ENCODE peak calls at places on chromosomes 11 and 22, in four cellular contexts. One of them, this sample, is unnamed.

GRCh38 chr11:2445948-2446551 is 1.2 kb downstream of the KCNQ1 start:
- DNase-seq in GM23248: no peak
- DNase-seq in GM23338: peak; percentile 13
- DNase-seq in MM.1S: no peak
- DNase-seq in this sample: no peak

GRCh38 chr22:35390933-35391332 is 9.0 kb upstream of the MCM5 start:
- DNase-seq in GM23248: no peak
- DNase-seq in GM23338: no peak
- DNase-seq in MM.1S: no peak
- DNase-seq in this sample: no peak

GRCh38 chr11:100152751-100153150 is 534.3 kb upstream of the ARHGAP42 start:
- DNase-seq in GM23248: no peak
- DNase-seq in GM23338: no peak
- DNase-seq in MM.1S: no peak
- DNase-seq in this sample: no peak

GRCh38 chr22:18000441-18001039 is 23.8 kb downstream of the MICAL3 start:
- DNase-seq in GM23248: peak; percentile 54
- DNase-seq in GM23338: peak; percentile 72
- DNase-seq in MM.1S: no peak
- DNase-seq in this sample: no peak

GRCh38 chr11:125871391-125872137 is 15.9 kb upstream of the HYLS1 start:
- DNase-seq in GM23248: peak; percentile 66
- DNase-seq in GM23338: peak; percentile 86
- DNase-seq in MM.1S: peak; percentile 40
- DNase-seq in this sample: peak; percentile 22

GRCh38 chr11:43937434-43938411 is 4.7 kb upstream of the C11orf96 start:
- DNase-seq in GM23248: peak; percentile 83
- DNase-seq in GM23338: no peak
- DNase-seq in MM.1S: no peak
- DNase-seq in this sample: peak; percentile 51

GRCh38 chr11:37770145-37770544 is 1172.1 kb upstream of the RAG2 start:
- DNase-seq in GM23248: no peak
- DNase-seq in GM23338: no peak
- DNase-seq in MM.1S: no peak
- DNase-seq in this sample: peak; percentile 9

GRCh38 chr11:121024989-121025388 is 1.1 kb downstream of the TBCEL start:
- DNase-seq in GM23248: peak; percentile 83
- DNase-seq in GM23338: peak; percentile 29
- DNase-seq in MM.1S: no peak
- DNase-seq in this sample: peak; percentile 31

GRCh38 chr11:12968836-12969235 is 40.3 kb upstream of the RASSF10 start:
- DNase-seq in GM23248: no peak
- DNase-seq in GM23338: no peak
- DNase-seq in MM.1S: no peak
- DNase-seq in this sample: no peak

GRCh38 chr22:49349181-49349835 is 478.4 kb downstream of the BRD1 start:
- DNase-seq in GM23248: no peak
- DNase-seq in GM23338: no peak
- DNase-seq in MM.1S: no peak
- DNase-seq in this sample: no peak

GRCh38 chr11:43580735-43581369 is 99.7 kb upstream of the HSD17B12 start:
- DNase-seq in GM23248: peak; percentile 81
- DNase-seq in GM23338: peak; percentile 70
- DNase-seq in MM.1S: no peak
- DNase-seq in this sample: peak; percentile 18

GRCh38 chr22:42780070-42780540 is 59.4 kb upstream of the A4GALT start:
- DNase-seq in GM23248: peak; percentile 84
- DNase-seq in GM23338: peak; percentile 97
- DNase-seq in MM.1S: peak; percentile 74
- DNase-seq in this sample: peak; percentile 98

GRCh38 chr11:12288212-12288933 is 89.0 kb upstream of the PARVA start:
- DNase-seq in GM23248: peak; percentile 97
- DNase-seq in GM23338: peak; percentile 96
- DNase-seq in MM.1S: peak; percentile 54
- DNase-seq in this sample: peak; percentile 92

GRCh38 chr22:45867118-45867905 is 109.7 kb downstream of the WNT7B start:
- DNase-seq in GM23248: peak; percentile 69
- DNase-seq in GM23338: peak; percentile 72
- DNase-seq in MM.1S: no peak
- DNase-seq in this sample: no peak
- TF ChIP-seq EZH2 in GM23248: no peak
- TF ChIP-seq EZH2 in GM23338: peak; percentile 69
- TF ChIP-seq EZH2 in MM.1S: no peak
- TF ChIP-seq EZH2 in this sample: peak; percentile 98

GRCh38 chr11:126995989-126996388 is 4.6 kb downstream of the KIRREL3 start:
- DNase-seq in GM23248: no peak
- DNase-seq in GM23338: no peak
- DNase-seq in MM.1S: no peak
- DNase-seq in this sample: no peak
- H3K27me3 ChIP-seq in GM23248: no peaks in the 10 kb centered on the region
- H3K27me3 ChIP-seq in GM23338: peaks cover 32% of the 10 kb centered on the region
- H3K27me3 ChIP-seq in MM.1S: peaks cover 19% of the 10 kb centered on the region
- H3K27me3 ChIP-seq in this sample: no peaks in the 10 kb centered on the region

GRCh38 chr11:18721576-18722292 is 4.3 kb downstream of the IGSF22 start:
- DNase-seq in GM23248: peak; percentile 49
- DNase-seq in GM23338: peak; percentile 86
- DNase-seq in MM.1S: peak; percentile 63
- DNase-seq in this sample: peak; percentile 40
- TF ChIP-seq EZH2 in GM23248: no peak
- TF ChIP-seq EZH2 in GM23338: no peak
- TF ChIP-seq EZH2 in MM.1S: no peak
- TF ChIP-seq EZH2 in this sample: no peak

GRCh38 chr11:118152020-118152551 is 537 bp downstream of the SCN4B start:
- DNase-seq in GM23248: no peak
- DNase-seq in GM23338: peak; percentile 56
- DNase-seq in MM.1S: no peak
- DNase-seq in this sample: no peak

GRCh38 chr11:118153976-118154375 is 1.4 kb upstream of the SCN4B start:
- DNase-seq in GM23248: no peak
- DNase-seq in GM23338: no peak
- DNase-seq in MM.1S: no peak
- DNase-seq in this sample: no peak

GRCh38 chr11:118153516-118153915 is 893 bp upstream of the SCN4B start:
- DNase-seq in GM23248: no peak
- DNase-seq in GM23338: no peak
- DNase-seq in MM.1S: no peak
- DNase-seq in this sample: no peak

GRCh38 chr11:118151421-118151820 is 1.2 kb downstream of the SCN4B start:
- DNase-seq in GM23248: no peak
- DNase-seq in GM23338: no peak
- DNase-seq in MM.1S: no peak
- DNase-seq in this sample: peak; percentile 63

GRCh38 chr11:118152552-118153471 is at the start of gene SCN4B:
- DNase-seq in GM23248: peak; percentile 68
- DNase-seq in GM23338: peak; percentile 92
- DNase-seq in MM.1S: no peak
- DNase-seq in this sample: peak; percentile 65
- H3K27me3 ChIP-seq in GM23248: peaks cover 75% of the 10 kb centered on the region
- H3K27me3 ChIP-seq in GM23338: peaks cover 97% of the 10 kb centered on the region
- H3K27me3 ChIP-seq in MM.1S: peaks cover 86% of the 10 kb centered on the region
- H3K27me3 ChIP-seq in this sample: peaks cover 60% of the 10 kb centered on the region

GRCh38 chr11:69771466-69771865 is 3.7 kb downstream of the FGF4 start:
- DNase-seq in GM23248: no peak
- DNase-seq in GM23338: peak; percentile 64
- DNase-seq in MM.1S: no peak
- DNase-seq in this sample: no peak

GRCh38 chr11:69775163-69775755 is at the start of gene FGF4:
- DNase-seq in GM23248: no peak
- DNase-seq in GM23338: peak; percentile 68
- DNase-seq in MM.1S: no peak
- DNase-seq in this sample: no peak

GRCh38 chr11:69773626-69774353 is 1.4 kb downstream of the FGF4 start:
- DNase-seq in GM23248: no peak
- DNase-seq in GM23338: peak; percentile 39
- DNase-seq in MM.1S: no peak
- DNase-seq in this sample: no peak

GRCh38 chr11:69772646-69773045 is 2.5 kb downstream of the FGF4 start:
- DNase-seq in GM23248: no peak
- DNase-seq in GM23338: no peak
- DNase-seq in MM.1S: no peak
- DNase-seq in this sample: no peak

DNA sequence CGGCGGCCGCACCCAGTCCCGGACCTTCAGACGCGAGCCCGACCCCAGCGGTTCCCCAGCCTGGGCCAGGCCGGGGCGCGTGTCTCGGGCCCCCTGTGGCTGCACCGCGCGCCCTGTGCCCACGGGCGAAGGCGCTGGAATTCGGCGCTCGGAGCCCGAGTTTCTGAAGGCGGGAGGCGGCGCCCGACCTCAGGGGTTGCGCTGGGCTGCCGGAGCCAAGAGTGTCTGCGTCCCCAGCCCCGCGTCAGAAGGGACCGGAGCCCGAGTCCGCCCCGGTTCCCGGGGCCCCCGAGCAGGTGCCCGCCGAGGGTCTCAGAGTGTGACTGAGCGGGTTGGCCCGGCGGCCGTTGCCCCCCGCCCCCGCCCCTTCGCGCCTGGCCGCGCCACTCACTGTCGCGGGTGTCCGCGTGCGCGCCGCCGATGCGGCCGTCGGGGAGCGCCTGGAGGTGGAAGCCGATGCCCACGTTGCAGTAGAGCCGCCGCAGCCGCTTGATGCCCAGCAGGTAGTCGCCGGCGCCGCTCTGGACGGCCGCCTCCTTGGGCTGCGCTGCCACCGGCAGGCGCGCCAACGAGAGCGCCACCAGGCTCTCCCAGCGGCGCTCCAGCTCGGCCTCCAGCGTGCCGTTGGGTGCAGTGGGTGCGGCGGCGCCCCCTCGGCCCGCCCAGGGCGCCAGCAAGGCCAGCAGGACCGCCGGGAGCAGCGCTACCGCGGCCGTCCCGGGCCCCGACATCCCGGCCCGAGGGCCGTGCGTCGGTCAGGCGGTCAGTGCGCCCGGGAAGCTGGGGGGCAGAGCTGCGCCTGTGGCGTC is 583 bp downstream of the FGF4 start:
- DNase-seq in GM23248: no peak
- DNase-seq in GM23338: peak; percentile 54
- DNase-seq in MM.1S: no peak
- DNase-seq in this sample: no peak
- TF ChIP-seq EZH2 in GM23248: no peak
- TF ChIP-seq EZH2 in GM23338: peak; percentile 45
- TF ChIP-seq EZH2 in MM.1S: no peak
- TF ChIP-seq EZH2 in this sample: peak; percentile 75

DNA sequence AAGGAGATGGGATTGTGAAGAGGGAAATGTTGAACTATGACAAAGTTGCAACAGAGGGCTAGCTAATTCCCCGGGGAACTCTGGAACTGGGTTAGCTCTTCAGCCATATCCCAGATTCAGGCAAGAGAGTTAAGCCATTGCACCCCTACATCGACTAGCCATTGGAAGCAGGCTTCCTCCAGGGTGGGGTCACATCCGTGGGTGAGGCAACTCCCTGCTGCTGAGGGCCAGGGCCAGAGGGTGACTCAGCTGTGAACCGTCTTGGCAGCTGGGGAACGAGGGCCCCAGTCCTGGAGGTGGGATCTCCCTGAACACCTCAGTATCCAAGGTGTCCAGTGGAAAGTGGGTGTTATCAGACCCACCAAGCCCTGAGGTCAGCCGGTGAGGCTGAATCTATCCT is 41.1 kb downstream of the RPS6KA4 start:
- DNase-seq in GM23248: peak; percentile 72
- DNase-seq in GM23338: no peak
- DNase-seq in MM.1S: no peak
- DNase-seq in this sample: peak; percentile 14
- H3K27me3 ChIP-seq in GM23248: peaks cover 30% of the 10 kb centered on the region
- H3K27me3 ChIP-seq in GM23338: no peaks in the 10 kb centered on the region
- H3K27me3 ChIP-seq in MM.1S: peaks cover 87% of the 10 kb centered on the region
- H3K27me3 ChIP-seq in this sample: peaks cover 17% of the 10 kb centered on the region

GRCh38 chr11:4190098-4190497 is 95.5 kb downstream of the RRM1 start:
- DNase-seq in GM23248: no peak
- DNase-seq in GM23338: no peak
- DNase-seq in MM.1S: no peak
- DNase-seq in this sample: no peak

GRCh38 chr11:4185561-4185960 is 91.0 kb downstream of the RRM1 start:
- DNase-seq in GM23248: no peak
- DNase-seq in GM23338: no peak
- DNase-seq in MM.1S: no peak
- DNase-seq in this sample: no peak

GRCh38 chr11:4184163-4184916 is 89.7 kb downstream of the RRM1 start:
- DNase-seq in GM23248: no peak
- DNase-seq in GM23338: no peak
- DNase-seq in MM.1S: no peak
- DNase-seq in this sample: peak; percentile 22

GRCh38 chr11:4186464-4187054 is 92.0 kb downstream of the RRM1 start:
- DNase-seq in GM23248: no peak
- DNase-seq in GM23338: no peak
- DNase-seq in MM.1S: no peak
- DNase-seq in this sample: no peak

DNA sequence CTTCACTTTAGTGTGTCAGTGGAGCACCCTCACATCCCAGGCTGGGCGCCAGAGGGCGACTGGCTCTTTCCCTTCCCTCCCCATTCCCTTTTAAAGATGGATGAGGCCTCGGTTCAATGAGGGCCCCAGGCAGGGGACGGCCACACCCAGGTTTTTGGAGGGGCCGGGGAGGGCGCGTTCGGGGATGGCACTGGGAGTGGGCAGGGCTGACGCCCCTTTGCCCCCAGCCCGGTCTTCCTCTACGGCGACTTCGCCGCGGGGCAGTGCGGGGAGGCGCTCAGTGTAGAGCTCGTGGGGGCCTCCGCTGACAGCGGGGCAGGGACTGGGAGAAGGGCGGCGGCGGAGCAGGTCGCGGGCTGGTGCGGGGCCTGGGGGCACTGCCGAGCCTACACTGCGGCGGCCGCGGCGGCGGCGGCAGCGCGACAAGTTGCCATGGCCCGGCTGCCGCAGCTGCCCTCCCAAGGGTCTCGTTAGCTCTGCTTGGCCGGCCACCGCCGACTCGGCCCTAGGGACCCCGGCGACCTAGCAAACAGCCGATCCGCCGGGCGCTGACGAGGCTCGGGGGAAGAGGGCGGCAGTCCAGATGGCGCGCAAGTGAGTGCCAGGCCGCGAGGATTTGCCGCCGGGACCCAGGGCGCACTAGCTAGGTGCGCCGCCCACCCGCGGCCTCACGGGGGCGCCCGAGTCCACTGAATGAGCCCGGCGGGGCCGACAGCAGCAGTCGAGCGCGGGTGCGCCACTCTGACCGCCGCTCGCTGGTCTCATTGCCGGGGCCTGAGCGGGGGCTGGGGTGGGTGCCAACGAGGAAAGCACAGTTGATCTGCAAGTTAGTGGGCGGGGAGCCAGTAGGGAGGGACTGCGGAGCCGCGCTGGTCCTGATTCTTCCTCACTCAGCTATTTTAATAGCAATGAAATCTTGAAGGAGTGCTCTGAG is 92.7 kb downstream of the RRM1 start:
- DNase-seq in GM23248: peak; percentile 90
- DNase-seq in GM23338: peak; percentile 91
- DNase-seq in MM.1S: peak; percentile 83
- DNase-seq in this sample: peak; percentile 90
- TF ChIP-seq EZH2 in GM23248: no peak
- TF ChIP-seq EZH2 in GM23338: no peak
- TF ChIP-seq EZH2 in MM.1S: no peak
- TF ChIP-seq EZH2 in this sample: no peak